ENCODE peak calls at places on chromosomes 6 and 20, in ten cellular contexts. R is IMR-90, O is stomach, K is HepG2, Z is suprapubic skin, N is prostate gland, C is heart left ventricle, I is H1, G is HCT116, L is endothelial cell of umbilical vein. J is an unnamed sample.

GRCh38 chr6:125839471-125839870 is 48.7 kb downstream of the NCOA7 start:
- DNase-seq in R (peak), O (no peak), K (no peak), Z (no peak), N (no peak), C (no peak), I (no peak), G (no peak), L (peak), J (no peak)

GRCh38 chr6:53447869-53448268 is 97.0 kb downstream of the GCLC start:
- DNase-seq in R (no peak), O (no peak), K (no peak), Z (no peak), N (no peak), C (no peak), I (no peak), G (no peak), L (no peak), J (no peak)

GRCh38 chr20:1944345-1945099 is 49.3 kb downstream of the SIRPA start:
- DNase-seq in R (no peak), O (no peak), K (no peak), Z (peak), N (no peak), C (no peak), I (no peak), G (no peak), L (no peak), J (no peak)

GRCh38 chr6:29845405-29846006 is 17.9 kb downstream of the HLA-G start:
- DNase-seq in R (no peak), O (no peak), K (peak), Z (no peak), N (no peak), C (no peak), I (no peak), G (peak), L (no peak), J (peak)

GRCh38 chr6:141421378-141421777 is 711.3 kb upstream of the GJE1 start:
- DNase-seq in R (peak), O (no peak), K (no peak), Z (no peak), N (no peak), C (no peak), I (no peak), G (peak), L (peak), J (no peak)

GRCh38 chr6:73200735-73201134 is 24.6 kb downstream of the KHDC1L start:
- DNase-seq in R (peak), O (no peak), K (no peak), Z (no peak), N (no peak), C (no peak), I (no peak), G (no peak), L (no peak), J (no peak)

GRCh38 chr20:2387180-2387577 is 6.5 kb downstream of the TGM6 start:
- DNase-seq in R (peak), O (no peak), K (peak), Z (no peak), N (no peak), C (no peak), I (peak), G (peak), L (peak), J (peak)

GRCh38 chr6:153790048-153790447 is 249.0 kb upstream of the OPRM1 start:
- DNase-seq in R (peak), O (no peak), K (peak), Z (no peak), N (no peak), C (no peak), I (no peak), G (peak), L (no peak), J (peak)

GRCh38 chr6:117237561-117237960 is 27.8 kb upstream of the VGLL2 start:
- DNase-seq in R (no peak), O (no peak), K (no peak), Z (no peak), N (no peak), C (no peak), I (no peak), G (no peak), L (no peak), J (no peak)

GRCh38 chr6:148166339-148166949 is 176.2 kb upstream of the SASH1 start:
- DNase-seq in R (peak), O (no peak), K (peak), Z (no peak), N (peak), C (no peak), I (no peak), G (peak), L (peak), J (no peak)

GRCh38 chr20:7765221-7765620 is 175.0 kb downstream of the HAO1 start:
- DNase-seq in R (no peak), O (no peak), K (no peak), Z (no peak), N (no peak), C (no peak), I (no peak), G (no peak), L (no peak), J (no peak)

GRCh38 chr6:127515234-127515793 is 3.8 kb downstream of the MTCL3 start:
- DNase-seq in R (no peak), O (no peak), K (no peak), Z (no peak), N (no peak), C (no peak), I (peak), G (no peak), L (no peak), J (no peak)

GRCh38 chr6:44104661-44105060 is 22.6 kb downstream of the MRPL14 start:
- DNase-seq in R (no peak), O (no peak), K (no peak), Z (no peak), N (no peak), C (peak), I (no peak), G (no peak), L (peak), J (peak)

DNA sequence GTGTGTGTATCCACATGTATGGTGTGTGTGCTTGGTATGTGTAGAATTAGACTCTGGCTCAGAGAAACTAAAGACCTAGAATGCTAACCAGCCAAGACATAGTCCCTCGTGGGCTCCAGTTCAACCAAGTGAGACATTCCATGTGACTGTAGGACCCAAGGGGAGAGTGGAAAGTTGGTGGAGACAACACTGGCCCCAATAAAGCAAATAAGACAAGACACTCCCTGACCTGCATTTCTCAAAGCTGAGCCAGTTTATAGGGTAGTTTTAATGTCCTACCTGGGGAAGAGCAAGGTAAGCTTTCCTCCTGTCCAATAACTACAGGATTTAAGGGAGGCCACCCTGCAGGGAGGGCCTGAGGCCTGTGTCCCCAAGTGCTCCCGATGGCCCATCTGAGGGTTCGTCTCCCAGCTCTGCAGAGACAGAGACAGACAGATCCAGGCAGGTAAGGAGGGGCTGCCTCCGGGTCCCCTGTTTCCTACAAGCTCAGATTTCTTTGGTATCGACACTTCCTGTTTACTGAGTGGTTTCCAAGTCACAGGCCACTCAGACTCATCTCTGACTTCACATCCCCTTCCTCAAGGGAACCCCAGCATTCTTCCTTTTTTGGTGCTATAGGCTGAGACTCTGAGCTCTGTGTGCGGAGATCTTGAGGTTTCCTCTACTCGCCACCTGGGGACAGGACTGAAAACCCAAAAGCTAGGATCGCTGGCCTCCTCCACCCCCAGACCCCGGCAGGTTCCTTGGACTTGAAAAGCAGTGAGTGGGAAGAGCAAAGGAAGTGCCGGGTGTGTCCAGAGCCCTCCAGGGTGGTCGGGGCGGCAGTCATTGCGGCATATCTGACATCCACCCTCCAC is 92.4 kb downstream of the PRND start:
- DNase-seq in R (no peak), O (no peak), K (no peak), Z (peak), N (no peak), C (no peak), I (no peak), G (no peak), L (peak), J (peak)
- H3K4me3 ChIP-seq in R (no peak), O (peak), K (no peak), Z (peak), N (no peak), C (no peak), I (no peak), G (no peak), L (no peak), J (no peak)

GRCh38 chr20:62210496-62210855 is 9.6 kb downstream of the HRH3 start:
- DNase-seq in R (no peak), O (no peak), K (no peak), Z (no peak), N (no peak), C (peak), I (no peak), G (no peak), L (no peak), J (no peak)

GRCh38 chr20:62211216-62211615 is 8.9 kb downstream of the HRH3 start:
- DNase-seq in R (no peak), O (no peak), K (no peak), Z (no peak), N (no peak), C (no peak), I (no peak), G (no peak), L (no peak), J (no peak)

GRCh38 chr20:62208061-62208804 is 11.8 kb downstream of the HRH3 start:
- DNase-seq in R (no peak), O (no peak), K (no peak), Z (no peak), N (no peak), C (no peak), I (no peak), G (no peak), L (no peak), J (no peak)

GRCh38 chr20:62209850-62210495 is 10.1 kb downstream of the HRH3 start:
- DNase-seq in R (no peak), O (no peak), K (no peak), Z (no peak), N (no peak), C (no peak), I (no peak), G (no peak), L (no peak), J (no peak)

GRCh38 chr20:62208805-62209755 is 11.0 kb downstream of the HRH3 start:
- DNase-seq in R (no peak), O (peak), K (peak), Z (no peak), N (no peak), C (no peak), I (no peak), G (no peak), L (no peak), J (no peak)
- TF ChIP-seq CTCF in R (no peak), O (no peak), K (peak), Z (no peak), N (no peak), C (no peak), I (peak), G (peak), L (no peak), J (no peak)

DNA sequence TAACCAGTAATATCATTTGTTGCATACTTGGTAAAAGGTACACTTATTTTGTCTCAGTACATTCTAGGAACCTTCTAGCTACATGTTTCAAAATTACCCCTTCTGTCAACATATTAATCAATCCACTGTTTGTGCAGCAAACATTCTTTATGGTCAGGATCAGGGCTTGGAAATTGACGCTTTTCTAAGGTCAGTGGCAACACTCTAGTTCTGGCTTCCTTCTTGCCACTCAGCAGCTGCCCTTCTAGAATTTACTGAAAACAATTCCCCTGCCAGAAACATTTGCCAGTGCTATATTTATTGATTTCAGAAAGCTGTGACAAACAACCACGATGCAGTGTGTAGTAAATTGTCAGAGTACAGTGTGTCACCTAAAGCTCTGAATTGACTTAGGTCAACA is 84.7 kb upstream of the FBXL4 start:
- DNase-seq in R (no peak), O (no peak), K (no peak), Z (no peak), N (no peak), C (no peak), I (no peak), G (no peak), L (no peak), J (no peak)
- TF ChIP-seq POLR2A in R (no peak), O (no peak), K (no peak), Z (no peak), N (no peak), C (no peak), I (no peak), G (no peak), L (no peak), J (no peak)

DNA sequence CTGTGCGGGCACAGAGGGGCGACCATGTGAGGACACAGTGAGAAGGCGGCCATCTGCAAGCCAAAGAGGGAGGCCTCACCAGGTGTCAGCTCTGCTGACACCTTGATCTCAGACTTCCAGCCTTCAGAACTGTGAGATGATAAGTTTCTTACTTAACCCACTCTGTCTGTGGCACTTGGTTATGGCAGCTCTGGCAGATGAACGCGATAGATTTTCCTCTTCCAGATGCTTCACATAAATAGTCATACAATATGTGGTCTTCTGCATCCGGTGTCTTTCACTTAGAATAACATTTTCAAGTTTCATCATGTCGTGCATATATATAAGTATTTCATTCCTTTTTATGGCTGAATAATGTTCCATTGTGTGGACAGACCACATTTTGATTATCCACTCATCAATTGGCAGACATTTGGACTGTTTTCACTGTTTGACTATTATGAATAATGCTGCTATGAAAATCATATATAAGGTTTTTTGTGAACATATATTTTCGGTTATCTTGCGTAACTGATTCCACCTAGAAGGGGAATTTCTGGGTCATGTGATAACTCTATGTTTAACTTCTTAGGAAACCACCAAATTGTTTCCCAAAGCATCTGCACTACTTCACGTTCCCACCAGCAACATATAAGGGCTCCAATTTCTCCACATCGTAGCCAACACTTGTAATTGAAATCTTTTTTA is 30.2 kb downstream of the PRR18 start:
- DNase-seq in R (no peak), O (no peak), K (no peak), Z (no peak), N (no peak), C (no peak), I (no peak), G (no peak), L (no peak), J (no peak)
- H3K4me3 ChIP-seq in R (no peak), O (no peak), K (no peak), Z (no peak), N (no peak), C (no peak), I (no peak), G (no peak), L (no peak), J (no peak)

DNA sequence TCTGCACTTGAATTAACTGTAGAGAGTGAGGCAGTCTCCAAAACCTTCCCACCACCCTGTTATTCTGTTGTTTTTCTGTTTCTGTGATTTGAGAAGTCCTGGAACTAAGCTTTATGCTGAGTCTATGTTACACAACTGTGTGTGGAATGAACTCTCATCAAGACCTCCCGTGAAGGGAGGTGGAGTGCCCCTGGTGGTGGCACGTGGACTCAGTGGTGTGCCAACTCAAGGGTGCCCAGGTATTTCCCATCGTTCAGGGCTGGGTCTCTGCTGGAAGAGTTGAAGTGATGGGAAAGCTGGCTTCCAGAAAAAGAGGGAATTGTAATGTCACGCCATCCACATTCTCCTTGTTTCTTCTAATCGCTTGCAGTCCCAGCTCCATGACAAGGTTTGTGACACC is 374.2 kb downstream of the SMOC2 start:
- DNase-seq in R (no peak), O (no peak), K (no peak), Z (no peak), N (no peak), C (no peak), I (no peak), G (peak), L (no peak), J (no peak)
- TF ChIP-seq CTCF in R (no peak), O (no peak), K (peak), Z (no peak), N (no peak), C (peak), I (peak), G (peak), L (no peak), J (no peak)

GRCh38 chr6:81752084-81752968 is at the start of gene TENT5A:
- DNase-seq in R (peak), O (peak), K (peak), Z (peak), N (peak), C (peak), I (peak), G (peak), L (peak), J (peak)
- TF ChIP-seq POLR2A in R (no peak), O (no peak), K (peak), Z (peak), N (peak), C (peak), I (peak), G (peak), L (peak), J (peak)

GRCh38 chr20:63496404-63497120 is 2.3 kb downstream of the EEF1A2 start:
- DNase-seq in R (no peak), O (no peak), K (no peak), Z (no peak), N (no peak), C (no peak), I (no peak), G (no peak), L (no peak), J (no peak)

GRCh38 chr20:63497946-63498935 is 642 bp downstream of the EEF1A2 start:
- DNase-seq in R (peak), O (peak), K (no peak), Z (no peak), N (no peak), C (peak), I (no peak), G (no peak), L (no peak), J (no peak)

GRCh38 chr20:63495771-63496403 is 3.0 kb downstream of the EEF1A2 start:
- DNase-seq in R (peak), O (peak), K (peak), Z (no peak), N (peak), C (peak), I (no peak), G (no peak), L (peak), J (no peak)

GRCh38 chr20:63498950-63499332 is at the start of gene EEF1A2:
- DNase-seq in R (no peak), O (peak), K (no peak), Z (no peak), N (no peak), C (peak), I (no peak), G (no peak), L (no peak), J (no peak)

GRCh38 chr20:63497138-63497945 is 1.5 kb downstream of the EEF1A2 start:
- DNase-seq in R (no peak), O (no peak), K (no peak), Z (no peak), N (no peak), C (peak), I (no peak), G (no peak), L (no peak), J (no peak)
- H3K4me3 ChIP-seq in R (no peak), O (peak), K (no peak), Z (no peak), N (no peak), C (peak), I (no peak), G (peak), L (no peak), J (no peak)

GRCh38 chr20:18904624-18905023 is 91.0 kb downstream of the SCP2D1 start:
- DNase-seq in R (no peak), O (no peak), K (no peak), Z (no peak), N (no peak), C (peak), I (no peak), G (peak), L (no peak), J (no peak)
- TF ChIP-seq CTCF in R (no peak), O (peak), K (peak), Z (peak), N (peak), C (peak), I (peak), G (no peak), L (no peak), J (no peak)